ENCODE peak calls at places on chromosomes 2 and 18, in four cellular contexts. K is HepG2, J is K562, I is GM12878. E is an unnamed sample.

GRCh38 chr2:66050392-66050791 is 384.5 kb upstream of the MEIS1 start:
- DNase-seq in K (no peak), I (no peak), J (no peak), E (no peak)

GRCh38 chr2:16773080-16773713 is 107.6 kb upstream of the CYRIA start:
- DNase-seq in I (no peak), J (peak; percentile 65), K (peak; percentile 43), E (peak; percentile 31)

GRCh38 chr2:209767316-209767715 is 4.3 kb upstream of the UNC80 start:
- DNase-seq in I (no peak), J (no peak), K (no peak), E (no peak)

GRCh38 chr2:19021100-19021476 is 337.3 kb downstream of the OSR1 start:
- DNase-seq in I (no peak), J (no peak), K (peak; percentile 84), E (peak; percentile 25)

GRCh38 chr2:111659361-111660281 is 224.4 kb downstream of the ANAPC1 start:
- DNase-seq in K (peak; percentile 87), I (no peak), J (peak; percentile 26), E (peak; percentile 60)

GRCh38 chr2:117832905-117833613 is 18.6 kb downstream of the DDX18 start:
- DNase-seq in I (no peak), K (no peak), J (no peak), E (no peak)

GRCh38 chr2:75493230-75493629 is 67.5 kb downstream of the EVA1A start:
- DNase-seq in J (peak; percentile 1), I (no peak), K (no peak), E (no peak)

GRCh38 chr2:10433948-10434884 is 13.9 kb downstream of the ODC1 start:
- DNase-seq in K (no peak), J (peak; percentile 37), I (no peak), E (no peak)

GRCh38 chr18:3251249-3251962 is 3.8 kb downstream of the MYL12A start:
- DNase-seq in I (no peak), K (no peak), J (no peak), E (no peak)
- TF ChIP-seq CHD4 in I (no peak), K (no peak), J (no peak), E (no peak)

DNA sequence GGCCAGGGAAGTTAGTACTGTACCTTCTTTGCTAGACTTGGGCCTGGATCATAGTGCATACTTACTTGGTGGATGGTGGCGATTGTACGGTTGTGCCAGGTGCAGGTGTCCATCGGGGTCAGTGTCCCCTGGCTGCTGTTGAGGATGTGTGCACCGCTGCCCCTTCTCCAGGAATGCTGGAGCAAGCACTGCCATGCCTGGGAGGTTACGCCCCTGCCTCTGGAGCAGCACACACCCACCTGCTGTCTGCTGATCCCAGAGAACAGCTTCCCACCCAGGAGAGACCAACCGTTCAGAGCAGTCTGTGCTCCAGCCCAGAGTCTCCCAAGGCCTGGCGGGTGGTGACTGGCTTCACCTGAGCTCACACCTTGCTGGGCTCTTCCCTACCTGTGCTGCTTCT is 286.8 kb upstream of the HS6ST1 start:
- DNase-seq in J (no peak), K (no peak), I (no peak), E (no peak)
- TF ChIP-seq KDM1A in J (no peak), K (no peak), I (no peak), E (no peak)

DNA sequence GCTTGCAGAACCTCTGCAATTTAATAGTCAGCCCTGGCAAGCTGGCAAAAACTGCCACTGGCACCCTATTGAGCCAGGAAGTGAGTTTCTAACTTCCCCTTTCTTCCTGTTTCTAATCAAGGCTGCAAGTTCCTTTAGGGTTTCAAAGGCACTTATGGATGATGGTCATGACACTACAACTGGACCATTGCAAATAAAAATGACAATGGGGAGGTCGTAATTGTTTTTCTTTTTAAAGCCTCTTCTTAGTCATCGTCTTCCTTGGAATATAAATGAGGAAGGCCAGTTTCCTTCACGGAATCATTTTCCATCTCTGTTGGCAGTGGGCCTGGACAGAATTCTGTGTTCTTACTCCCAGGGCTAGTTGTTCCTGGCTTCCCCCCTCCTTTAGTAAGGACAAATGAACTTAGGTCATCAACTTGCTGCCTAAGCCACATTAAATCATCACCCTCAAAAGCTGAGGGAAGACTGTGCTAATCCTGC is 35.8 kb downstream of the SH3RF3 start:
- DNase-seq in K (no peak), I (no peak), J (no peak), E (no peak)
- TF ChIP-seq CHD4 in K (no peak), I (no peak), J (no peak), E (no peak)

DNA sequence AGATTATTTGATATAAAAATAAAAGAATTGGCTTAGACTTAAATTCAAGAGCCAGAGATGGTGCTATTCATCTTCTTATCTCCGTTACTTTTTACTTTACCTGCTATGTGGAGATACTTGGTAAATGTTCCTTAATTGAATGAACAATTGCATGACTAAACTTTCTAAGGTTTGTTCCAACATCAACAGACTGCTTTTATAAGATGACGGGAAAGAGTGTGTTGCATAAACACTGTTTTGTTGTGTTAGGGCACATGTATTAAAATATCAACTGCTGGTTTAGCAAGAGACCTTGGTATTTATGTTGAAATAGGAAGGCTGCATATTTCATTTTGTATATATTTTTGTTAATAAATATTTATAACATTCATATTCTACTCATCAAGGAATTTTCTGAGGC is 10.5 kb upstream of the NFE2L2 start:
- DNase-seq in J (no peak), K (no peak), I (no peak), E (peak; percentile 76)
- TF ChIP-seq KDM1A in J (no peak), K (no peak), I (no peak), E (no peak)

GRCh38 chr2:240783819-240784621 is 36.0 kb downstream of the KIF1A start:
- DNase-seq in J (no peak), K (no peak), I (no peak), E (no peak)

GRCh38 chr2:240782886-240783818 is 36.9 kb downstream of the KIF1A start:
- DNase-seq in I (no peak), K (no peak), J (no peak), E (no peak)

GRCh38 chr2:240785424-240786335 is 34.3 kb downstream of the KIF1A start:
- DNase-seq in J (no peak), K (no peak), I (no peak), E (no peak)

GRCh38 chr2:240786355-240786841 is 33.6 kb downstream of the KIF1A start:
- DNase-seq in I (no peak), J (no peak), K (no peak), E (peak; percentile 9)

GRCh38 chr2:240784629-240785423 is 35.2 kb downstream of the KIF1A start:
- DNase-seq in K (no peak), I (no peak), J (no peak), E (no peak)
- TF ChIP-seq CHD4 in K (no peak), I (no peak), J (no peak), E (no peak)

DNA sequence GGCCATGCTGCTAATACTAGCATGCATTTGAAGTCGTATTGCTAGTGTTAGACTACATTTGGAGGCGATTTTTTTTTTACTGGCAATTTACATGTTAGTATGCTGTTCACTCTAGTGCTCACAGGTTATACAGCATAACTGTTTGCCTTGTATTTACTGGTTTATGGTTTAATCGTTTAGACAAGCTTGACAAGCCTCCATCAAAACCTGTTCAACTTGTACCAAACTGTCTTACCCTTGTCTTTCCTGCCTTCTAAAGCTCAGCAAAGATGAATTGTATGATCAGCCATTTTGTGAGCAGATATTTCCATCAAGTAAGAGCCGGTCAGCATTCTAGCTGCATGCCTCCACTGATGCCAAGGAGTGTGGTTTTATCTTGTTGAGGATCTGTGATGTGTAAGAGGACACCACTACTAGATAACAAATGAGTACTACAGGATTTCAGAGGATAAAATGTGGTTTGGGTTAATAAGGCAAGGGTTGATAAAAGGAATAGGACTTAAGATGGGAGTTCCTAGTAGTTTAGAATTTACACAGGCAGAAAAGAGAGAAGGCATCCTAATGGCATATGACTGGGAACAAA is 68.4 kb upstream of the ITM2C start:
- DNase-seq in K (no peak), J (no peak), I (no peak), E (no peak)
- TF ChIP-seq KDM1A in K (no peak), J (no peak), I (no peak), E (no peak)

GRCh38 chr2:197079832-197080555 is 153.5 kb upstream of the PGAP1 start:
- DNase-seq in I (no peak), K (no peak), J (no peak), E (no peak)
- TF ChIP-seq CHD4 in I (no peak), K (no peak), J (no peak), E (no peak)